ENCODE peak calls at places on chromosomes 16 and 17, in eight cellular contexts. Q is transverse colon; L is CD8-positive, alpha-beta T cell; B is naive thymus-derived CD4-positive, alpha-beta T cell; C is PC-9; H is iPS DF 6.9; S is cardiac muscle cell; P is colonic mucosa. J is an unnamed sample.

GRCh38 chr16:69039333-69039941 is 66.0 kb upstream of the HAS3 start:
- DNase-seq in Q (no peak), L (no peak), B (no peak), C (peak; percentile 43), H (no peak), S (no peak), P (no peak), J (no peak)

GRCh38 chr17:15971108-15971507 is 26.2 kb downstream of the ADORA2B start:
- DNase-seq in Q (no peak), L (no peak), B (no peak), C (peak; percentile 43), H (no peak), S (no peak), P (no peak), J (no peak)

GRCh38 chr17:15112881-15113617 is 152.1 kb downstream of the PMP22 start:
- DNase-seq in Q (no peak), L (no peak), B (no peak), C (no peak), H (no peak), S (no peak), P (peak; percentile 18), J (no peak)

GRCh38 chr16:77170805-77171204 is 20.2 kb upstream of the MON1B start:
- DNase-seq in Q (no peak), L (no peak), B (no peak), C (no peak), H (no peak), S (no peak), P (no peak), J (no peak)

GRCh38 chr17:39661744-39662541 is 3.2 kb upstream of the TCAP start:
- DNase-seq in Q (no peak), L (no peak), B (no peak), C (no peak), H (no peak), S (no peak), P (no peak), J (no peak)

GRCh38 chr16:10923146-10923649 is 19.1 kb downstream of the DEXI start:
- DNase-seq in Q (no peak), L (no peak), B (no peak), C (no peak), H (no peak), S (no peak), P (no peak), J (no peak)

GRCh38 chr17:61396586-61397085 is 3.0 kb upstream of the TBX2 start:
- DNase-seq in Q (no peak), L (no peak), B (no peak), C (no peak), H (no peak), S (peak; percentile 61), P (no peak), J (no peak)

GRCh38 chr17:40121886-40122465 is at the start of gene MSL1:
- DNase-seq in Q (peak; percentile 91), L (peak; percentile 82), B (peak; percentile 93), C (peak; percentile 52), H (no peak), S (peak; percentile 91), P (peak; percentile 90), J (peak; percentile 85)

GRCh38 chr16:84950906-84951305 is 60.4 kb downstream of the ZDHHC7 start:
- DNase-seq in Q (no peak), L (peak; percentile 34), B (no peak), C (peak; percentile 25), H (no peak), S (no peak), P (no peak), J (no peak)

GRCh38 chr16:51666821-51667220 is 515.8 kb upstream of the SALL1 start:
- DNase-seq in Q (no peak), L (no peak), B (no peak), C (no peak), H (no peak), S (no peak), P (no peak), J (no peak)

GRCh38 chr17:83083368-83084201 is 4.2 kb downstream of the METRNL start:
- DNase-seq in Q (no peak), L (peak; percentile 89), B (no peak), C (peak; percentile 88), H (peak; percentile 35), S (no peak), P (peak; percentile 58), J (peak; percentile 96)

GRCh38 chr17:36657763-36658490 is 56.5 kb downstream of the MRM1 start:
- DNase-seq in Q (peak; percentile 48), L (no peak), B (no peak), C (no peak), H (no peak), S (peak; percentile 50), P (peak; percentile 66), J (no peak)

GRCh38 chr17:63991611-63992010 is 6.5 kb upstream of the PRR29 start:
- DNase-seq in Q (no peak), L (no peak), B (no peak), C (no peak), H (no peak), S (no peak), P (no peak), J (no peak)

GRCh38 chr16:4298761-4299522 is 16.9 kb upstream of the GLIS2 start:
- DNase-seq in Q (peak; percentile 88), L (no peak), B (no peak), C (peak; percentile 91), H (no peak), S (peak; percentile 75), P (peak; percentile 88), J (peak; percentile 88)

GRCh38 chr16:65950211-65950610 is 416.3 kb upstream of the CDH5 start:
- DNase-seq in Q (no peak), L (no peak), B (no peak), C (no peak), H (no peak), S (no peak), P (no peak), J (no peak)

GRCh38 chr17:79970576-79971068 is 65.0 kb downstream of the TBC1D16 start:
- DNase-seq in Q (peak; percentile 50), L (peak; percentile 41), B (peak; percentile 49), C (no peak), H (no peak), S (peak; percentile 82), P (peak; percentile 74), J (no peak)

GRCh38 chr17:77869665-77870132 is 88.8 kb upstream of the TNRC6C start:
- DNase-seq in Q (peak; percentile 51), L (peak; percentile 56), B (no peak), C (no peak), H (no peak), S (no peak), P (no peak), J (no peak)

GRCh38 chr17:57464191-57464864 is 208.0 kb downstream of the MSI2 start:
- DNase-seq in Q (no peak), L (no peak), B (no peak), C (no peak), H (no peak), S (no peak), P (no peak), J (no peak)

GRCh38 chr16:23524001-23524400 is 13.7 kb upstream of the GGA2 start:
- DNase-seq in Q (no peak), L (no peak), B (no peak), C (no peak), H (no peak), S (no peak), P (no peak), J (no peak)

GRCh38 chr17:29590979-29591736 is 1.7 kb upstream of the GIT1 start:
- DNase-seq in Q (peak; percentile 42), L (peak; percentile 47), B (no peak), C (peak; percentile 11), H (no peak), S (peak; percentile 59), P (no peak), J (no peak)

DNA sequence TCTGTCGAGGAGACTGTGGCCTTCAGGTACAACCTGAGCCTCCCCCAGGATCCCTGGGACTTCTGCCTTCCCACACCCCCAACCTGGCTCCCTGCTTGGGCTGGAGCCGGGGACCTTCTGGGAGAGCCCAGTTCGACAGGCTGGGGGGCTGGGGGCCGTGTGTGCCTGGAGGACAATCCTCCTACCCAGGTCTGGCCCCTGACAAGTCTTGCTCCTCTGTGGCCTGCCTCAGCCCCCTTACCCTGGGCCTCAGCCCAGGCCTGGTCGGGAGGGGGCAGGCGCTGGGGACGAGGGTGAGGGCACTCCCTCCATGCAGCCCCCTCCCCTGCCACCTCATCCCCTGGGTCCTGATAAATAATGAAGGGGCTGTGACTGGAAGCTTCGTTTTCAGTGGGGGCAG is 5.2 kb upstream of the BAHCC1 start:
- DNase-seq in Q (no peak), L (no peak), B (no peak), C (no peak), H (no peak), S (no peak), P (no peak), J (no peak)
- H3K27ac ChIP-seq in Q (no peak overlapping the region), L (no peak overlapping the region), B (no peak overlapping the region), C (no peak overlapping the region), H (no peak overlapping the region), S (peak overlapping the region; percentile 89), P (no peak overlapping the region), J (no peak overlapping the region)

DNA sequence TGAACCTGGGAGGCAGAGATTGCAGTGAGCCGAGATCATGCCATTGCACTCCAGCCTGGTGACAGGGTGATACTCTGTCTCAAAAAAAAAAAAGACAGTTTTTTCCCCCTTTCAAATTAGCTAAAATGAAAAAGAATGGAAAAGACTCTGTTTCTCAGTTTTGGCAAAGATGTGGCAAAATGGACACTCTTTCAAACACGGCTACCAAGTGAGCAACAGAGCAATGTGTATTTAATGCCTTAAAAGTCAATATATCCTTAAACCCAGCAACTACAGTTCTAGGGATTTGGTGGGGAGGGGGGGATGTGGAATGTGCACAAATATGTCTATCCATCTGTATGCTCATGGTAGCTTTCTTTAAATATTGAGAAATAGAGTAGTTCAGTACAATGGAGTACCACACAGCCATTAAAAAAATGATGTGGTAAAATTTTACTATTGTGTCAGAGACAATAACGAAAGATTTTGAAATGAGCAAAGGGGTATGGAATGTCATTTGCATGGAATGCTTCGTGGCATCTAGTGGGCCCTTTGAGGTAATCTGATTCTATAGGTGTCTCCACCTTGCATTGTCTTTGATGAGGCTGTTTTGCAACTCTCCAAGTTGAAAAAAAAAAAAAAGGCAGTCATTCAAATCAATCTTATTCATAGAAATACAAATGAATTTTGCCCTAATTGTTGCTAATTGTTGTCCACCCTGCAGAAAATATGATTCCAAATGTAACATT is 108.1 kb downstream of the AXIN2 start:
- DNase-seq in Q (no peak), L (no peak), B (no peak), C (peak; percentile 65), H (no peak), S (no peak), P (no peak), J (no peak)
- H3K9me3 ChIP-seq in Q (no peaks in the 10 kb centered on the region), L (no peaks in the 10 kb centered on the region), B (no peaks in the 10 kb centered on the region), C (no peaks in the 10 kb centered on the region), H (no peaks in the 10 kb centered on the region), S (no peaks in the 10 kb centered on the region), P (no peaks in the 10 kb centered on the region), J (no peaks in the 10 kb centered on the region)

GRCh38 chr17:4007346-4008081 is 43.3 kb upstream of the ATP2A3 start:
- DNase-seq in Q (no peak), L (no peak), B (no peak), C (no peak), H (no peak), S (peak; percentile 30), P (no peak), J (no peak)
- H3K27ac ChIP-seq in Q (no peak overlapping the region), L (no peak overlapping the region), B (no peak overlapping the region), C (no peak overlapping the region), H (no peak overlapping the region), S (peak overlapping the region; percentile 88), P (no peak overlapping the region), J (no peak overlapping the region)

DNA sequence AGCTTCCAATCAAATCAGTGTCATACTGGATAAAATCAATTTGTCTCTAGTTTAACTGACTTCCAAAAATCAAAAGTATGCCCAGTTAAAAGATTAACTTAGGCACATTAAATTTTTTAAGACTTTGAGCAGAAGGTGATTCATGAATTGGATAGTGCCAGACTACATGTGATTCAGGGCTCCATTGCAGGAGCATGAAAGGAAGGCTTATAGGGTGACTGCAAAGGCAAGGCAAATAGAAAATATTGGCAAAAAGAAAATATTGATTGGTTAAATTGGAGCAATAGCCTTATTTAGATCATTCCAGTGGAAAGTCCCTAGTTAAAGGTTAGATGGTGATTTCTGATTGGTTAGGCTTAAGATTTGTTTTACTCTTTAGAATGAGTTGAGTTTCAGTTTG is 223.9 kb upstream of the ERCC4 start:
- DNase-seq in Q (no peak), L (no peak), B (no peak), C (no peak), H (no peak), S (no peak), P (no peak), J (no peak)
- H3K9me3 ChIP-seq in Q (peaks cover 12% of the 10 kb centered on the region), L (no peaks in the 10 kb centered on the region), B (no peaks in the 10 kb centered on the region), C (peaks cover 5% of the 10 kb centered on the region), H (no peaks in the 10 kb centered on the region), S (no peaks in the 10 kb centered on the region), P (no peaks in the 10 kb centered on the region), J (peaks cover 13% of the 10 kb centered on the region)